ENCODE peak calls at places on chromosome 3, in six cellular contexts. R is GM23248; F is NCI-H510A; X is K562; S is activated effector memory CD4-positive, alpha-beta T cell treated with Interleukin-2 at 50 U/mL for 16 hours; U is hypothalamus. P is an unnamed sample.

GRCh38 chr3:127676456-127676855 is 3.7 kb downstream of the ABTB1 start:
- DNase-seq in R (no peak), F (no peak), X (no peak), S (no peak), U (no peak), P (no peak)

GRCh38 chr3:160154033-160154432 is 71.2 kb upstream of the C3orf80 start:
- DNase-seq in R (peak; percentile 78), F (no peak), X (no peak), S (no peak), U (no peak), P (no peak)

GRCh38 chr3:172646439-172647015 is 64.3 kb downstream of the NCEH1 start:
- DNase-seq in R (peak; percentile 59), F (no peak), X (peak; percentile 17), S (no peak), U (no peak), P (peak; percentile 26)

GRCh38 chr3:51706788-51707731 is at the start of gene GRM2:
- DNase-seq in R (peak; percentile 85), F (peak; percentile 73), X (peak; percentile 73), S (no peak), U (peak; percentile 50), P (peak; percentile 52)

GRCh38 chr3:124850212-124850611 is 37.0 kb downstream of the ITGB5 start:
- DNase-seq in R (peak; percentile 65), F (no peak), X (no peak), S (no peak), U (no peak), P (no peak)

GRCh38 chr3:152053876-152054275 is 180.4 kb downstream of the SUCNR1 start:
- DNase-seq in R (no peak), F (no peak), X (no peak), S (no peak), U (no peak), P (no peak)

GRCh38 chr3:110568246-110568645 is 503.4 kb upstream of the NECTIN3 start:
- DNase-seq in R (peak; percentile 93), F (no peak), X (no peak), S (no peak), U (no peak), P (no peak)

GRCh38 chr3:108202080-108202479 is 20.1 kb downstream of the IFT57 start:
- DNase-seq in R (peak; percentile 27), F (no peak), X (no peak), S (no peak), U (no peak), P (no peak)

GRCh38 chr3:33577173-33577572 is 137.0 kb upstream of the UBP1 start:
- DNase-seq in R (no peak), F (no peak), X (no peak), S (no peak), U (no peak), P (no peak)

GRCh38 chr3:177824190-177824786 is 627.0 kb upstream of the TBL1XR1 start:
- DNase-seq in R (peak; percentile 76), F (no peak), X (no peak), S (no peak), U (no peak), P (no peak)

GRCh38 chr3:12708584-12709192 is 44.8 kb upstream of the RAF1 start:
- DNase-seq in R (peak; percentile 96), F (no peak), X (peak; percentile 34), S (no peak), U (no peak), P (no peak)

GRCh38 chr3:150391200-150391599 is 16.9 kb upstream of the TSC22D2 start:
- DNase-seq in R (peak; percentile 43), F (no peak), X (peak; percentile 31), S (no peak), U (no peak), P (no peak)

GRCh38 chr3:192747746-192748145 is 20.4 kb upstream of the FGF12 start:
- DNase-seq in R (no peak), F (no peak), X (no peak), S (no peak), U (no peak), P (no peak)

GRCh38 chr3:64533565-64534317 is 154.1 kb downstream of the ADAMTS9 start:
- DNase-seq in R (peak; percentile 90), F (peak; percentile 73), X (peak; percentile 78), S (no peak), U (peak; percentile 72), P (peak; percentile 79)

GRCh38 chr3:45179163-45179562 is 33.0 kb upstream of the CDCP1 start:
- DNase-seq in R (no peak), F (no peak), X (no peak), S (no peak), U (no peak), P (no peak)

GRCh38 chr3:150737874-150738679 is 24.9 kb downstream of the SIAH2 start:
- DNase-seq in R (peak; percentile 65), F (no peak), X (peak; percentile 89), S (no peak), U (no peak), P (peak; percentile 92)

GRCh38 chr3:194487289-194488006 is 646 bp upstream of the ATP13A3 start:
- DNase-seq in R (peak; percentile 60), F (no peak), X (peak; percentile 83), S (peak; percentile 10), U (peak; percentile 20), P (peak; percentile 72)

GRCh38 chr3:66256806-66257205 is 36.0 kb downstream of the SLC25A26 start:
- DNase-seq in R (peak; percentile 17), F (no peak), X (no peak), S (no peak), U (no peak), P (no peak)

GRCh38 chr3:134365766-134366065 is 8.5 kb downstream of the AMOTL2 start:
- DNase-seq in R (no peak), F (no peak), X (no peak), S (no peak), U (no peak), P (no peak)

GRCh38 chr3:55588120-55588765 is 101.1 kb upstream of the WNT5A start:
- DNase-seq in R (no peak), F (no peak), X (no peak), S (no peak), U (no peak), P (no peak)

GRCh38 chr3:121752261-121752660 is 2.7 kb upstream of the GOLGB1 start:
- DNase-seq in R (no peak), F (no peak), X (no peak), S (no peak), U (no peak), P (no peak)

GRCh38 chr3:156033428-156033827 is 87.0 kb upstream of the KCNAB1 start:
- DNase-seq in R (no peak), F (peak; percentile 9), X (no peak), S (no peak), U (no peak), P (no peak)

P was measured in erythroblast.